ENCODE peak calls at places on chromosomes 1 and 21, in five cellular contexts. Q is tibial nerve, I is MM.1S, P is glutamatergic neuron, N is body of pancreas. B is an unnamed sample.

GRCh38 chr1:64516301-64516700 is 46.4 kb downstream of the CACHD1 start:
- DNase-seq in I (no peak), N (no peak), Q (no peak), P (no peak), B (no peak)

GRCh38 chr1:202145325-202146140 is 996 bp upstream of the ARL8A start:
- DNase-seq in Q (no peak), N (no peak), P (no peak), I (peak), B (peak)

GRCh38 chr1:21508580-21509350 is 458 bp upstream of the ALPL start:
- DNase-seq in P (peak), Q (peak), I (peak), N (peak), B (peak)

GRCh38 chr1:248696261-248696660 is 6.3 kb downstream of the OR14I1 start:
- DNase-seq in I (peak), Q (no peak), P (no peak), N (peak), B (peak)

GRCh38 chr1:161382214-161383019 is 14.7 kb upstream of the CFAP126 start:
- DNase-seq in I (peak), Q (no peak), N (no peak), P (no peak), B (peak)

GRCh38 chr1:73040811-73041210 is 758.5 kb upstream of the NEGR1 start:
- DNase-seq in Q (no peak), P (no peak), N (no peak), I (no peak), B (no peak)

GRCh38 chr1:213082778-213083445 is 31.9 kb downstream of the RPS6KC1 start:
- DNase-seq in P (no peak), Q (no peak), I (peak), N (no peak), B (no peak)

GRCh38 chr1:223819730-223820514 is 25.8 kb downstream of the TP53BP2 start:
- DNase-seq in N (no peak), P (no peak), Q (no peak), I (no peak), B (no peak)

GRCh38 chr1:226974544-226975258 is 34.6 kb downstream of the COQ8A start:
- DNase-seq in I (no peak), P (no peak), Q (no peak), N (peak), B (no peak)

GRCh38 chr1:227892930-227893695 is 54.6 kb downstream of the WNT9A start:
- DNase-seq in P (peak), I (no peak), Q (peak), N (peak), B (no peak)

GRCh38 chr1:33242652-33243051 is 13.6 kb upstream of the ZNF362 start:
- DNase-seq in Q (no peak), P (no peak), N (no peak), I (no peak), B (no peak)

GRCh38 chr1:32272557-32273388 is 19.1 kb upstream of the HDAC1 start:
- DNase-seq in N (no peak), P (no peak), Q (no peak), I (no peak), B (no peak)

GRCh38 chr1:115467196-115467595 is 129.1 kb upstream of the NGF start:
- DNase-seq in P (no peak), Q (no peak), N (no peak), I (no peak), B (no peak)

DNA sequence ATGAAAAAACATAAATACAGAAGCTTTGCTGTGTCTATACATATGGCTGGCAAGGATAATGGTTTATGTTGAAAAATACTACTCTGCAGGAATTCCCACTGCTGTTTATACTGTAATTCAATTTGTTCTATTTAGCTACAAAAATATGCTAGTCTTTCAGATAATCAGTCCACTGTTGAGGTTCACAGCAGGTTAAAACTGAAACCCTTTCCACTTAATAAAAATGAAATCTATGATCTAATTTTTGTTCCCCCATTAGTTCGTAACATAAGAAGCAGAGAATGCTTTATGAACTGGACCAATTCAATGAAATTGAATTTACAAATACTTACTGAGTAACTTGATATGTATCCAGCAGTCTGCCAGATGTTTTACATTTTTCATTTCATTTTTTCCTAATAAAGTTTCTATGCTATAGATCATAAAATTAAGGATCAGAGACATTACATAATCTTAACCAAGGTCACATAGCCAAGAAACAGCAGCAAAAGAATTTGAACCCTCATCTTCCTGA is 360.1 kb upstream of the BEND5 start:
- DNase-seq in Q (no peak), I (no peak), P (no peak), N (no peak), B (no peak)
- TF ChIP-seq CTCF in Q (no peak), I (no peak), P (no peak), N (no peak), B (no peak)

GRCh38 chr1:76891931-76892330 is 24.7 kb downstream of the ST6GALNAC5 start:
- DNase-seq in Q (no peak), P (no peak), I (no peak), N (no peak), B (no peak)
- TF ChIP-seq CTCF in Q (no peak), P (no peak), I (no peak), N (no peak), B (no peak)

GRCh38 chr21:29155118-29155932 is 24.9 kb downstream of the MAP3K7CL start:
- DNase-seq in N (peak), Q (peak), I (no peak), P (no peak), B (no peak)
- TF ChIP-seq CTCF in N (no peak), Q (no peak), I (no peak), P (no peak), B (no peak)

GRCh38 chr21:28644762-28645161 is 347.9 kb downstream of the LTN1 start:
- DNase-seq in Q (no peak), I (no peak), P (no peak), N (no peak), B (no peak)
- TF ChIP-seq CTCF in Q (no peak), I (no peak), P (no peak), N (no peak), B (no peak)

GRCh38 chr1:2455757-2456156 is 20.3 kb upstream of the PLCH2 start:
- DNase-seq in N (no peak), P (no peak), Q (no peak), I (no peak), B (no peak)
- TF ChIP-seq CTCF in N (no peak), P (no peak), Q (no peak), I (no peak), B (no peak)

DNA sequence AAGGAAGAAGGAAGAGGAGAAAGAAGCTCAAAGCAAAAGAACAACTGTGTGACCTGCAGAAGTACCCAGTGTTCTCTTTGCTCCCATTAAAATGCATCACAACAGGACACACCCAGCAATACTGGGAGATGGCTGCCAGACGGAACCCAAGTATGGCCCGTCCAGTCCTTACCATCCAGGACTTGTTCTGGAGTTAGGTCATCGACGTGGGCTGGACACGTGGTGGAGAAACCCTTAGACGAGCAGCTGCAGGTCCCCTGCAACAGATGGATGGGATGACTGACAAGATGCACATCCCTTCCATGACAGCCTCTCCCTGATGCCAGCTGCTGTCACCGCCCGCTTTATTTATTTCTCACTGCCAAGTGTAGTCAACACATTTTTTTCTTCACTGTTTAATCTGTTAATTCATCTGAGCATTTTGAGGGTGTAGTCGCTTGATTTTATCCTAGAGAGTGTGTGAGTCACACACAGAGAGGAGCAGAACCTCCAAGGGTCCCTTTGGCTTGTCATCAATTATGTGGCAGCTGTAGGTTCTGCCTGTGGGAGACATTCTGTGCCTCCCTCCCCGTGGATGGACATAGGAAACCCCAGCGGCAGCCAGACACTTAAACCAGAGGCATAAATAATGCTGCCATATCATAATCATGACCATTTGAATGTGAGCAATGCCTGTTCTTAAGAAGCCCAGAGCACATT is 80.9 kb downstream of the ABCA4 start:
- DNase-seq in N (no peak), P (no peak), I (no peak), Q (no peak), B (no peak)
- TF ChIP-seq CTCF in N (peak), P (peak), I (no peak), Q (no peak), B (no peak)

B was measured in GM10248.